ENCODE peak calls at places on chromosomes 5 and 9, in ten cellular contexts. One of them, this sample, is unnamed.

GRCh38 chr5:160118349-160119141 is 705 bp downstream of the PWWP2A start:
- DNase-seq in caudate nucleus: peak
- DNase-seq in activated CD4-positive, alpha-beta T cell treated with anti-CD3 and anti-CD28 coated beads, Interleukin-2, amount 50 U/mL, for 48 hours: peak
- DNase-seq in SW 1271: no peak
- DNase-seq in NCI-H1092: peak
- DNase-seq in stimulated activated CD4-positive, alpha-beta T cell treated with anti-CD3 and anti-CD28 coated beads, Interleukin-12 subunit alpha, Interleukin-12 subunit beta, amount 100 ng/mL, for 4 hours: peak
- DNase-seq in amygdala: peak
- DNase-seq in GM23248: no peak
- DNase-seq in HEK293T: peak
- DNase-seq in left colon: peak
- DNase-seq in this sample: peak

GRCh38 chr5:154510156-154510555 is 32.1 kb upstream of the HAND1 start:
- DNase-seq in caudate nucleus: no peak
- DNase-seq in activated CD4-positive, alpha-beta T cell treated with anti-CD3 and anti-CD28 coated beads, Interleukin-2, amount 50 U/mL, for 48 hours: no peak
- DNase-seq in SW 1271: no peak
- DNase-seq in NCI-H1092: no peak
- DNase-seq in stimulated activated CD4-positive, alpha-beta T cell treated with anti-CD3 and anti-CD28 coated beads, Interleukin-12 subunit alpha, Interleukin-12 subunit beta, amount 100 ng/mL, for 4 hours: no peak
- DNase-seq in amygdala: no peak
- DNase-seq in GM23248: peak
- DNase-seq in HEK293T: no peak
- DNase-seq in left colon: no peak
- DNase-seq in this sample: no peak

GRCh38 chr9:95021166-95021886 is 294.8 kb downstream of the AOPEP start:
- DNase-seq in caudate nucleus: no peak
- DNase-seq in activated CD4-positive, alpha-beta T cell treated with anti-CD3 and anti-CD28 coated beads, Interleukin-2, amount 50 U/mL, for 48 hours: no peak
- DNase-seq in SW 1271: no peak
- DNase-seq in NCI-H1092: no peak
- DNase-seq in stimulated activated CD4-positive, alpha-beta T cell treated with anti-CD3 and anti-CD28 coated beads, Interleukin-12 subunit alpha, Interleukin-12 subunit beta, amount 100 ng/mL, for 4 hours: no peak
- DNase-seq in amygdala: no peak
- DNase-seq in GM23248: no peak
- DNase-seq in HEK293T: no peak
- DNase-seq in left colon: no peak
- DNase-seq in this sample: no peak

GRCh38 chr9:125747765-125748510 is 765 bp downstream of the PBX3 start:
- DNase-seq in caudate nucleus: no peak
- DNase-seq in activated CD4-positive, alpha-beta T cell treated with anti-CD3 and anti-CD28 coated beads, Interleukin-2, amount 50 U/mL, for 48 hours: peak
- DNase-seq in SW 1271: no peak
- DNase-seq in NCI-H1092: no peak
- DNase-seq in stimulated activated CD4-positive, alpha-beta T cell treated with anti-CD3 and anti-CD28 coated beads, Interleukin-12 subunit alpha, Interleukin-12 subunit beta, amount 100 ng/mL, for 4 hours: peak
- DNase-seq in amygdala: peak
- DNase-seq in GM23248: peak
- DNase-seq in HEK293T: peak
- DNase-seq in left colon: peak
- DNase-seq in this sample: no peak

GRCh38 chr9:128026255-128027165 is 40.6 kb downstream of the NAIF1 start:
- DNase-seq in caudate nucleus: no peak
- DNase-seq in activated CD4-positive, alpha-beta T cell treated with anti-CD3 and anti-CD28 coated beads, Interleukin-2, amount 50 U/mL, for 48 hours: peak
- DNase-seq in SW 1271: no peak
- DNase-seq in NCI-H1092: no peak
- DNase-seq in stimulated activated CD4-positive, alpha-beta T cell treated with anti-CD3 and anti-CD28 coated beads, Interleukin-12 subunit alpha, Interleukin-12 subunit beta, amount 100 ng/mL, for 4 hours: peak
- DNase-seq in amygdala: no peak
- DNase-seq in GM23248: no peak
- DNase-seq in HEK293T: no peak
- DNase-seq in left colon: peak
- DNase-seq in this sample: no peak

GRCh38 chr9:71691036-71691435 is 77.3 kb downstream of the CEMIP2 start:
- DNase-seq in caudate nucleus: no peak
- DNase-seq in activated CD4-positive, alpha-beta T cell treated with anti-CD3 and anti-CD28 coated beads, Interleukin-2, amount 50 U/mL, for 48 hours: no peak
- DNase-seq in SW 1271: no peak
- DNase-seq in NCI-H1092: no peak
- DNase-seq in stimulated activated CD4-positive, alpha-beta T cell treated with anti-CD3 and anti-CD28 coated beads, Interleukin-12 subunit alpha, Interleukin-12 subunit beta, amount 100 ng/mL, for 4 hours: no peak
- DNase-seq in amygdala: no peak
- DNase-seq in GM23248: no peak
- DNase-seq in HEK293T: no peak
- DNase-seq in left colon: no peak
- DNase-seq in this sample: no peak

GRCh38 chr5:57937025-57937424 is 454.4 kb upstream of the ACTBL2 start:
- DNase-seq in caudate nucleus: no peak
- DNase-seq in activated CD4-positive, alpha-beta T cell treated with anti-CD3 and anti-CD28 coated beads, Interleukin-2, amount 50 U/mL, for 48 hours: no peak
- DNase-seq in SW 1271: no peak
- DNase-seq in NCI-H1092: no peak
- DNase-seq in stimulated activated CD4-positive, alpha-beta T cell treated with anti-CD3 and anti-CD28 coated beads, Interleukin-12 subunit alpha, Interleukin-12 subunit beta, amount 100 ng/mL, for 4 hours: no peak
- DNase-seq in amygdala: no peak
- DNase-seq in GM23248: peak
- DNase-seq in HEK293T: no peak
- DNase-seq in left colon: no peak
- DNase-seq in this sample: no peak

GRCh38 chr5:161009817-161010216 is 157.8 kb upstream of the ATP10B start:
- DNase-seq in caudate nucleus: no peak
- DNase-seq in activated CD4-positive, alpha-beta T cell treated with anti-CD3 and anti-CD28 coated beads, Interleukin-2, amount 50 U/mL, for 48 hours: no peak
- DNase-seq in SW 1271: no peak
- DNase-seq in NCI-H1092: no peak
- DNase-seq in stimulated activated CD4-positive, alpha-beta T cell treated with anti-CD3 and anti-CD28 coated beads, Interleukin-12 subunit alpha, Interleukin-12 subunit beta, amount 100 ng/mL, for 4 hours: no peak
- DNase-seq in amygdala: no peak
- DNase-seq in GM23248: no peak
- DNase-seq in HEK293T: no peak
- DNase-seq in left colon: no peak
- DNase-seq in this sample: no peak

GRCh38 chr5:54785729-54786548 is 199.5 kb downstream of the ESM1 start:
- DNase-seq in caudate nucleus: peak
- DNase-seq in activated CD4-positive, alpha-beta T cell treated with anti-CD3 and anti-CD28 coated beads, Interleukin-2, amount 50 U/mL, for 48 hours: no peak
- DNase-seq in SW 1271: no peak
- DNase-seq in NCI-H1092: no peak
- DNase-seq in stimulated activated CD4-positive, alpha-beta T cell treated with anti-CD3 and anti-CD28 coated beads, Interleukin-12 subunit alpha, Interleukin-12 subunit beta, amount 100 ng/mL, for 4 hours: no peak
- DNase-seq in amygdala: peak
- DNase-seq in GM23248: peak
- DNase-seq in HEK293T: no peak
- DNase-seq in left colon: peak
- DNase-seq in this sample: no peak

GRCh38 chr9:87521834-87522233 is 24.2 kb downstream of the DAPK1 start:
- DNase-seq in caudate nucleus: no peak
- DNase-seq in activated CD4-positive, alpha-beta T cell treated with anti-CD3 and anti-CD28 coated beads, Interleukin-2, amount 50 U/mL, for 48 hours: no peak
- DNase-seq in SW 1271: no peak
- DNase-seq in NCI-H1092: no peak
- DNase-seq in stimulated activated CD4-positive, alpha-beta T cell treated with anti-CD3 and anti-CD28 coated beads, Interleukin-12 subunit alpha, Interleukin-12 subunit beta, amount 100 ng/mL, for 4 hours: no peak
- DNase-seq in amygdala: no peak
- DNase-seq in GM23248: no peak
- DNase-seq in HEK293T: no peak
- DNase-seq in left colon: no peak
- DNase-seq in this sample: no peak

GRCh38 chr5:139117342-139117884 is 80.8 kb downstream of the SIL1 start:
- DNase-seq in caudate nucleus: no peak
- DNase-seq in activated CD4-positive, alpha-beta T cell treated with anti-CD3 and anti-CD28 coated beads, Interleukin-2, amount 50 U/mL, for 48 hours: no peak
- DNase-seq in SW 1271: no peak
- DNase-seq in NCI-H1092: no peak
- DNase-seq in stimulated activated CD4-positive, alpha-beta T cell treated with anti-CD3 and anti-CD28 coated beads, Interleukin-12 subunit alpha, Interleukin-12 subunit beta, amount 100 ng/mL, for 4 hours: no peak
- DNase-seq in amygdala: no peak
- DNase-seq in GM23248: no peak
- DNase-seq in HEK293T: no peak
- DNase-seq in left colon: no peak
- DNase-seq in this sample: no peak

GRCh38 chr9:87497080-87497603 is 525 bp upstream of the DAPK1 start:
- DNase-seq in caudate nucleus: no peak
- DNase-seq in activated CD4-positive, alpha-beta T cell treated with anti-CD3 and anti-CD28 coated beads, Interleukin-2, amount 50 U/mL, for 48 hours: no peak
- DNase-seq in SW 1271: no peak
- DNase-seq in NCI-H1092: no peak
- DNase-seq in stimulated activated CD4-positive, alpha-beta T cell treated with anti-CD3 and anti-CD28 coated beads, Interleukin-12 subunit alpha, Interleukin-12 subunit beta, amount 100 ng/mL, for 4 hours: no peak
- DNase-seq in amygdala: no peak
- DNase-seq in GM23248: no peak
- DNase-seq in HEK293T: no peak
- DNase-seq in left colon: no peak
- DNase-seq in this sample: no peak

GRCh38 chr9:114300153-114300845 is 22.6 kb upstream of the ORM1 start:
- DNase-seq in caudate nucleus: no peak
- DNase-seq in activated CD4-positive, alpha-beta T cell treated with anti-CD3 and anti-CD28 coated beads, Interleukin-2, amount 50 U/mL, for 48 hours: no peak
- DNase-seq in SW 1271: no peak
- DNase-seq in NCI-H1092: no peak
- DNase-seq in stimulated activated CD4-positive, alpha-beta T cell treated with anti-CD3 and anti-CD28 coated beads, Interleukin-12 subunit alpha, Interleukin-12 subunit beta, amount 100 ng/mL, for 4 hours: no peak
- DNase-seq in amygdala: no peak
- DNase-seq in GM23248: no peak
- DNase-seq in HEK293T: no peak
- DNase-seq in left colon: peak
- DNase-seq in this sample: no peak

GRCh38 chr9:32292611-32293010 is 91.8 kb upstream of the ACO1 start:
- DNase-seq in caudate nucleus: no peak
- DNase-seq in activated CD4-positive, alpha-beta T cell treated with anti-CD3 and anti-CD28 coated beads, Interleukin-2, amount 50 U/mL, for 48 hours: no peak
- DNase-seq in SW 1271: no peak
- DNase-seq in NCI-H1092: no peak
- DNase-seq in stimulated activated CD4-positive, alpha-beta T cell treated with anti-CD3 and anti-CD28 coated beads, Interleukin-12 subunit alpha, Interleukin-12 subunit beta, amount 100 ng/mL, for 4 hours: no peak
- DNase-seq in amygdala: no peak
- DNase-seq in GM23248: peak
- DNase-seq in HEK293T: no peak
- DNase-seq in left colon: no peak
- DNase-seq in this sample: no peak

GRCh38 chr9:129237195-129237611 is 59.1 kb upstream of the IER5L start:
- DNase-seq in caudate nucleus: peak
- DNase-seq in activated CD4-positive, alpha-beta T cell treated with anti-CD3 and anti-CD28 coated beads, Interleukin-2, amount 50 U/mL, for 48 hours: peak
- DNase-seq in SW 1271: no peak
- DNase-seq in NCI-H1092: no peak
- DNase-seq in stimulated activated CD4-positive, alpha-beta T cell treated with anti-CD3 and anti-CD28 coated beads, Interleukin-12 subunit alpha, Interleukin-12 subunit beta, amount 100 ng/mL, for 4 hours: peak
- DNase-seq in amygdala: no peak
- DNase-seq in GM23248: peak
- DNase-seq in HEK293T: no peak
- DNase-seq in left colon: no peak
- DNase-seq in this sample: peak

GRCh38 chr9:126151031-126151670 is 175.5 kb upstream of the MVB12B start:
- DNase-seq in caudate nucleus: no peak
- DNase-seq in activated CD4-positive, alpha-beta T cell treated with anti-CD3 and anti-CD28 coated beads, Interleukin-2, amount 50 U/mL, for 48 hours: no peak
- DNase-seq in SW 1271: no peak
- DNase-seq in NCI-H1092: peak
- DNase-seq in stimulated activated CD4-positive, alpha-beta T cell treated with anti-CD3 and anti-CD28 coated beads, Interleukin-12 subunit alpha, Interleukin-12 subunit beta, amount 100 ng/mL, for 4 hours: no peak
- DNase-seq in amygdala: no peak
- DNase-seq in GM23248: no peak
- DNase-seq in HEK293T: no peak
- DNase-seq in left colon: peak
- DNase-seq in this sample: no peak

GRCh38 chr5:115461506-115462290 is 82.9 kb downstream of the FEM1C start:
- DNase-seq in caudate nucleus: no peak
- DNase-seq in activated CD4-positive, alpha-beta T cell treated with anti-CD3 and anti-CD28 coated beads, Interleukin-2, amount 50 U/mL, for 48 hours: peak
- DNase-seq in SW 1271: no peak
- DNase-seq in NCI-H1092: no peak
- DNase-seq in stimulated activated CD4-positive, alpha-beta T cell treated with anti-CD3 and anti-CD28 coated beads, Interleukin-12 subunit alpha, Interleukin-12 subunit beta, amount 100 ng/mL, for 4 hours: no peak
- DNase-seq in amygdala: no peak
- DNase-seq in GM23248: peak
- DNase-seq in HEK293T: no peak
- DNase-seq in left colon: no peak
- DNase-seq in this sample: no peak

GRCh38 chr9:73200694-73201432 is 49.2 kb downstream of the ANXA1 start:
- DNase-seq in caudate nucleus: no peak
- DNase-seq in activated CD4-positive, alpha-beta T cell treated with anti-CD3 and anti-CD28 coated beads, Interleukin-2, amount 50 U/mL, for 48 hours: no peak
- DNase-seq in SW 1271: no peak
- DNase-seq in NCI-H1092: peak
- DNase-seq in stimulated activated CD4-positive, alpha-beta T cell treated with anti-CD3 and anti-CD28 coated beads, Interleukin-12 subunit alpha, Interleukin-12 subunit beta, amount 100 ng/mL, for 4 hours: no peak
- DNase-seq in amygdala: no peak
- DNase-seq in GM23248: peak
- DNase-seq in HEK293T: peak
- DNase-seq in left colon: no peak
- DNase-seq in this sample: no peak

GRCh38 chr9:95103385-95104087 is 214.0 kb downstream of the FANCC start:
- DNase-seq in caudate nucleus: no peak
- DNase-seq in activated CD4-positive, alpha-beta T cell treated with anti-CD3 and anti-CD28 coated beads, Interleukin-2, amount 50 U/mL, for 48 hours: no peak
- DNase-seq in SW 1271: no peak
- DNase-seq in NCI-H1092: no peak
- DNase-seq in stimulated activated CD4-positive, alpha-beta T cell treated with anti-CD3 and anti-CD28 coated beads, Interleukin-12 subunit alpha, Interleukin-12 subunit beta, amount 100 ng/mL, for 4 hours: no peak
- DNase-seq in amygdala: peak
- DNase-seq in GM23248: peak
- DNase-seq in HEK293T: no peak
- DNase-seq in left colon: no peak
- DNase-seq in this sample: no peak

GRCh38 chr9:122777935-122778671 is 10.6 kb upstream of the OR5C1 start:
- DNase-seq in caudate nucleus: no peak
- DNase-seq in activated CD4-positive, alpha-beta T cell treated with anti-CD3 and anti-CD28 coated beads, Interleukin-2, amount 50 U/mL, for 48 hours: no peak
- DNase-seq in SW 1271: peak
- DNase-seq in NCI-H1092: no peak
- DNase-seq in stimulated activated CD4-positive, alpha-beta T cell treated with anti-CD3 and anti-CD28 coated beads, Interleukin-12 subunit alpha, Interleukin-12 subunit beta, amount 100 ng/mL, for 4 hours: no peak
- DNase-seq in amygdala: no peak
- DNase-seq in GM23248: peak
- DNase-seq in HEK293T: no peak
- DNase-seq in left colon: no peak
- DNase-seq in this sample: no peak

GRCh38 chr5:116448869-116449453 is 125.7 kb downstream of the SEMA6A start:
- DNase-seq in caudate nucleus: no peak
- DNase-seq in activated CD4-positive, alpha-beta T cell treated with anti-CD3 and anti-CD28 coated beads, Interleukin-2, amount 50 U/mL, for 48 hours: no peak
- DNase-seq in SW 1271: no peak
- DNase-seq in NCI-H1092: no peak
- DNase-seq in stimulated activated CD4-positive, alpha-beta T cell treated with anti-CD3 and anti-CD28 coated beads, Interleukin-12 subunit alpha, Interleukin-12 subunit beta, amount 100 ng/mL, for 4 hours: no peak
- DNase-seq in amygdala: no peak
- DNase-seq in GM23248: no peak
- DNase-seq in HEK293T: no peak
- DNase-seq in left colon: no peak
- DNase-seq in this sample: no peak

GRCh38 chr5:15587941-15588340 is 88.0 kb downstream of the FBXL7 start:
- DNase-seq in caudate nucleus: no peak
- DNase-seq in activated CD4-positive, alpha-beta T cell treated with anti-CD3 and anti-CD28 coated beads, Interleukin-2, amount 50 U/mL, for 48 hours: no peak
- DNase-seq in SW 1271: no peak
- DNase-seq in NCI-H1092: no peak
- DNase-seq in stimulated activated CD4-positive, alpha-beta T cell treated with anti-CD3 and anti-CD28 coated beads, Interleukin-12 subunit alpha, Interleukin-12 subunit beta, amount 100 ng/mL, for 4 hours: no peak
- DNase-seq in amygdala: no peak
- DNase-seq in GM23248: peak
- DNase-seq in HEK293T: no peak
- DNase-seq in left colon: no peak
- DNase-seq in this sample: no peak

GRCh38 chr5:96141749-96142148 is 180.1 kb upstream of the ELL2 start:
- DNase-seq in caudate nucleus: no peak
- DNase-seq in activated CD4-positive, alpha-beta T cell treated with anti-CD3 and anti-CD28 coated beads, Interleukin-2, amount 50 U/mL, for 48 hours: no peak
- DNase-seq in SW 1271: no peak
- DNase-seq in NCI-H1092: no peak
- DNase-seq in stimulated activated CD4-positive, alpha-beta T cell treated with anti-CD3 and anti-CD28 coated beads, Interleukin-12 subunit alpha, Interleukin-12 subunit beta, amount 100 ng/mL, for 4 hours: no peak
- DNase-seq in amygdala: no peak
- DNase-seq in GM23248: no peak
- DNase-seq in HEK293T: no peak
- DNase-seq in left colon: no peak
- DNase-seq in this sample: no peak

GRCh38 chr5:26761040-26761439 is 277.3 kb downstream of the CDH9 start:
- DNase-seq in caudate nucleus: no peak
- DNase-seq in activated CD4-positive, alpha-beta T cell treated with anti-CD3 and anti-CD28 coated beads, Interleukin-2, amount 50 U/mL, for 48 hours: no peak
- DNase-seq in SW 1271: no peak
- DNase-seq in NCI-H1092: peak
- DNase-seq in stimulated activated CD4-positive, alpha-beta T cell treated with anti-CD3 and anti-CD28 coated beads, Interleukin-12 subunit alpha, Interleukin-12 subunit beta, amount 100 ng/mL, for 4 hours: no peak
- DNase-seq in amygdala: no peak
- DNase-seq in GM23248: no peak
- DNase-seq in HEK293T: peak
- DNase-seq in left colon: no peak
- DNase-seq in this sample: no peak

GRCh38 chr5:14156611-14157493 is 13.7 kb downstream of the TRIO start:
- DNase-seq in caudate nucleus: no peak
- DNase-seq in activated CD4-positive, alpha-beta T cell treated with anti-CD3 and anti-CD28 coated beads, Interleukin-2, amount 50 U/mL, for 48 hours: no peak
- DNase-seq in SW 1271: peak
- DNase-seq in NCI-H1092: no peak
- DNase-seq in stimulated activated CD4-positive, alpha-beta T cell treated with anti-CD3 and anti-CD28 coated beads, Interleukin-12 subunit alpha, Interleukin-12 subunit beta, amount 100 ng/mL, for 4 hours: no peak
- DNase-seq in amygdala: no peak
- DNase-seq in GM23248: peak
- DNase-seq in HEK293T: peak
- DNase-seq in left colon: no peak
- DNase-seq in this sample: no peak

GRCh38 chr9:87725356-87725899 is 491 bp upstream of the CTSL start:
- DNase-seq in caudate nucleus: no peak
- DNase-seq in activated CD4-positive, alpha-beta T cell treated with anti-CD3 and anti-CD28 coated beads, Interleukin-2, amount 50 U/mL, for 48 hours: no peak
- DNase-seq in SW 1271: no peak
- DNase-seq in NCI-H1092: no peak
- DNase-seq in stimulated activated CD4-positive, alpha-beta T cell treated with anti-CD3 and anti-CD28 coated beads, Interleukin-12 subunit alpha, Interleukin-12 subunit beta, amount 100 ng/mL, for 4 hours: no peak
- DNase-seq in amygdala: peak
- DNase-seq in GM23248: peak
- DNase-seq in HEK293T: no peak
- DNase-seq in left colon: no peak
- DNase-seq in this sample: peak

GRCh38 chr5:144697847-144698262 is 527.2 kb downstream of the KCTD16 start:
- DNase-seq in caudate nucleus: no peak
- DNase-seq in activated CD4-positive, alpha-beta T cell treated with anti-CD3 and anti-CD28 coated beads, Interleukin-2, amount 50 U/mL, for 48 hours: no peak
- DNase-seq in SW 1271: peak
- DNase-seq in NCI-H1092: no peak
- DNase-seq in stimulated activated CD4-positive, alpha-beta T cell treated with anti-CD3 and anti-CD28 coated beads, Interleukin-12 subunit alpha, Interleukin-12 subunit beta, amount 100 ng/mL, for 4 hours: no peak
- DNase-seq in amygdala: no peak
- DNase-seq in GM23248: peak
- DNase-seq in HEK293T: no peak
- DNase-seq in left colon: no peak
- DNase-seq in this sample: no peak

GRCh38 chr5:134545070-134545868 is 19.8 kb downstream of the JADE2 start:
- DNase-seq in caudate nucleus: no peak
- DNase-seq in activated CD4-positive, alpha-beta T cell treated with anti-CD3 and anti-CD28 coated beads, Interleukin-2, amount 50 U/mL, for 48 hours: peak
- DNase-seq in SW 1271: no peak
- DNase-seq in NCI-H1092: no peak
- DNase-seq in stimulated activated CD4-positive, alpha-beta T cell treated with anti-CD3 and anti-CD28 coated beads, Interleukin-12 subunit alpha, Interleukin-12 subunit beta, amount 100 ng/mL, for 4 hours: no peak
- DNase-seq in amygdala: no peak
- DNase-seq in GM23248: no peak
- DNase-seq in HEK293T: no peak
- DNase-seq in left colon: peak
- DNase-seq in this sample: no peak

This sample was measured in occipital lobe.